ENCODE peak calls at places on chromosome 13, in five cellular contexts. K is right atrium auricular region, U is fibroblast of lung, J is OCI-LY7, V is psoas muscle. S is an unnamed sample. For H3K36me3 and H3K9me3, the result is how much of the 10 kb centered on the place peaks cover.

GRCh38 chr13:49404621-49405020 is 39.2 kb downstream of the CAB39L start:
- DNase-seq in K (no peak), U (no peak), J (peak), V (no peak), S (no peak)

GRCh38 chr13:64471916-64472315 is 2758.2 kb downstream of the PCDH9 start:
- DNase-seq in K (no peak), U (peak), J (no peak), V (no peak), S (no peak)

GRCh38 chr13:113802090-113802531 is 43.1 kb downstream of the TMEM255B start:
- DNase-seq in K (no peak), U (peak), J (no peak), V (peak), S (peak)

GRCh38 chr13:66489586-66489985 is 740.5 kb downstream of the PCDH9 start:
- DNase-seq in K (no peak), U (no peak), J (no peak), V (no peak), S (no peak)

GRCh38 chr13:29525757-29526156 is 69.7 kb downstream of the SLC7A1 start:
- DNase-seq in K (no peak), U (no peak), J (no peak), V (no peak), S (no peak)

GRCh38 chr13:111114362-111115050 is 604 bp upstream of the ARHGEF7 start:
- DNase-seq in K (peak), U (peak), J (no peak), V (peak), S (no peak)

GRCh38 chr13:65597839-65598818 is 1632.0 kb downstream of the PCDH9 start:
- DNase-seq in K (no peak), U (peak), J (no peak), V (no peak), S (no peak)

GRCh38 chr13:44762946-44763345 is 186.8 kb upstream of the TSC22D1 start:
- DNase-seq in K (no peak), U (peak), J (no peak), V (no peak), S (no peak)

GRCh38 chr13:26707122-26708006 is 53.2 kb downstream of the GPR12 start:
- DNase-seq in K (no peak), U (peak), J (peak), V (no peak), S (no peak)

GRCh38 chr13:112752711-112753541 is 63.1 kb downstream of the ATP11A start:
- DNase-seq in K (no peak), U (peak), J (no peak), V (peak), S (no peak)

GRCh38 chr13:75492389-75492788 is 10.4 kb upstream of the TBC1D4 start:
- DNase-seq in K (no peak), U (peak), J (no peak), V (no peak), S (no peak)

GRCh38 chr13:113327391-113327765 is 30.3 kb downstream of the LAMP1 start:
- DNase-seq in K (no peak), U (no peak), J (no peak), V (peak), S (no peak)

GRCh38 chr13:22825186-22825585 is 355.6 kb upstream of the SGCG start:
- DNase-seq in K (no peak), U (no peak), J (no peak), V (no peak), S (no peak)

GRCh38 chr13:27353166-27353583 is 71.2 kb upstream of the GTF3A start:
- DNase-seq in K (no peak), U (peak), J (peak), V (no peak), S (no peak)

GRCh38 chr13:57557979-57558529 is 73.5 kb upstream of the PCDH17 start:
- DNase-seq in K (no peak), U (peak), J (peak), V (no peak), S (no peak)

GRCh38 chr13:41428155-41428554 is 29.2 kb upstream of the RGCC start:
- DNase-seq in K (no peak), U (no peak), J (no peak), V (no peak), S (no peak)

GRCh38 chr13:40221460-40222201 is 444.8 kb downstream of the FOXO1 start:
- DNase-seq in K (no peak), U (peak), J (no peak), V (no peak), S (no peak)

GRCh38 chr13:20249913-20250312 is 17.8 kb upstream of the GJB6 start:
- DNase-seq in K (no peak), U (no peak), J (no peak), V (no peak), S (no peak)

GRCh38 chr13:20258208-20258962 is 26.3 kb upstream of the GJB6 start:
- DNase-seq in K (no peak), U (no peak), J (no peak), V (no peak), S (no peak)

GRCh38 chr13:20258963-20259288 is 26.8 kb upstream of the GJB6 start:
- DNase-seq in K (no peak), U (no peak), J (no peak), V (no peak), S (no peak)

GRCh38 chr13:20254076-20254475 is 22.0 kb upstream of the GJB6 start:
- DNase-seq in K (no peak), U (no peak), J (no peak), V (no peak), S (no peak)
- H3K36me3 ChIP-seq in K (under half), U (under half), J (under half), V (under half), S (under half)

GRCh38 chr13:109840893-109841287 is 54.5 kb upstream of the IRS2 start:
- DNase-seq in K (no peak), U (no peak), J (no peak), V (no peak), S (no peak)

GRCh38 chr13:109846185-109846584 is 59.8 kb upstream of the IRS2 start:
- DNase-seq in K (no peak), U (no peak), J (no peak), V (no peak), S (no peak)

GRCh38 chr13:109842521-109842920 is 56.1 kb upstream of the IRS2 start:
- DNase-seq in K (no peak), U (no peak), J (no peak), V (no peak), S (no peak)

GRCh38 chr13:109843695-109844094 is 57.3 kb upstream of the IRS2 start:
- DNase-seq in K (no peak), U (no peak), J (no peak), V (no peak), S (no peak)

DNA sequence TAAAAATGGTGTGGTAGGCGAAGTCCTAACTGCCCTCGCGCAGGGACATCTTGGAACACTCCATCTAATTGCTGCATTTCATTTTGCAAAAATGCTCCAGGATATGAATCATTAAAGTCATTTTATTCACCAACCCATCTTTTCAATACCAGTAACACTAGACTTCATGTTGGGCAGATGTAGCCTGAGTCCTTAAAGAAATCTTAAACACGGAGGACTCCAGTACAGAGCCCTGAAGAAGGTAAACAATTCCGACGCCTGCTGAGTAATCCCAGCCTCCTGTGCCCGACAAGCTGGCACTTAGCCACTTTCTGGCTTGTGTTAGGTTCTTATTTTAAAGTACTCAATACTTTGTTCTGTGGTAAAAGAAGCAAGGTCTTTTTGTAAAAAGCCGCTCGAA is 58.0 kb upstream of the IRS2 start:
- DNase-seq in K (no peak), U (peak), J (no peak), V (no peak), S (no peak)
- H3K9me3 ChIP-seq in K (under half), U (under half), J (under half), V (under half), S (under half)

GRCh38 chr13:33109319-33109718 is 93.1 kb downstream of the KL start:
- DNase-seq in K (no peak), U (no peak), J (no peak), V (no peak), S (no peak)
- H3K36me3 ChIP-seq in K (half or more), U (under half), J (under half), V (under half), S (half or more)

GRCh38 chr13:80830431-80830830 is 489.5 kb upstream of the SPRY2 start:
- DNase-seq in K (no peak), U (no peak), J (no peak), V (no peak), S (no peak)
- H3K9me3 ChIP-seq in K (under half), U (under half), J (under half), V (under half), S (under half)

GRCh38 chr13:77014906-77015685 is 11.9 kb downstream of the FBXL3 start:
- DNase-seq in K (no peak), U (no peak), J (no peak), V (no peak), S (no peak)
- H3K36me3 ChIP-seq in K (half or more), U (under half), J (half or more), V (under half), S (half or more)

DNA sequence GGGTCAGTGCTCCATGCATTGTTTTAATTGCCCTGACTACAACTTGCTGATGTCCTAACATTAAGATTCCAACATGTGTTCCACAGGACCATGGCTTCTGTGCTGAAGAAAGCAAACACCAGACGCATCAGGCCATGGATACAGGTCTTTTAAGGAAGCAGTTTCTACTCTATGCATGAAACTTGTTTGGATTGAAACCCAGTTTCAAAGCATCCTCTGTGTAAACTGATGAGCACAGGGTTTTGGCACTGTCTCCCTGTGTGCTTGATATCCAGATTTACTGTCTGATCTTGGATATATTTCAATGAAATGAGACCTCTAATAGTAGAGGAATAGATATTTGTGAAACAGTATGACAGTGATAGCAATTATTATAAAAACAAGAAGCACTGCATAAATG is 328.5 kb upstream of the SLC10A2 start:
- DNase-seq in K (no peak), U (no peak), J (no peak), V (no peak), S (no peak)
- H3K9me3 ChIP-seq in K (under half), U (under half), J (under half), V (under half), S (under half)

S was measured in RWPE2.